ENCODE peak calls at places on chromosome 10, in ten cellular contexts. One of them, this sample, is unnamed.

GRCh38 chr10:8378198-8378983 is 323.9 kb downstream of the GATA3 start:
- DNase-seq in cerebellar nuclear complex: no peak
- DNase-seq in caudate nucleus: no peak
- DNase-seq in NCI-H510A: no peak
- DNase-seq in NCI-H2081: no peak
- DNase-seq in RWPE1: no peak
- DNase-seq in HEK293T: no peak
- DNase-seq in C1 segment of cervical spinal cord: no peak
- DNase-seq in activated T-cell treated with anti-CD3 and anti-CD28 coated beads for 48 hours: no peak
- DNase-seq in H9: no peak
- DNase-seq in this sample: no peak

GRCh38 chr10:62638062-62638477 is 166.4 kb upstream of the ADO start:
- DNase-seq in NCI-H510A: no peak
- DNase-seq in cerebellar nuclear complex: no peak
- DNase-seq in activated T-cell treated with anti-CD3 and anti-CD28 coated beads for 48 hours: no peak
- DNase-seq in caudate nucleus: no peak
- DNase-seq in NCI-H2081: no peak
- DNase-seq in HEK293T: no peak
- DNase-seq in H9: no peak
- DNase-seq in C1 segment of cervical spinal cord: no peak
- DNase-seq in RWPE1: no peak
- DNase-seq in this sample: no peak

GRCh38 chr10:68105820-68106219 is 3.5 kb upstream of the MYPN start:
- DNase-seq in C1 segment of cervical spinal cord: no peak
- DNase-seq in caudate nucleus: no peak
- DNase-seq in cerebellar nuclear complex: no peak
- DNase-seq in RWPE1: peak
- DNase-seq in NCI-H2081: no peak
- DNase-seq in H9: no peak
- DNase-seq in NCI-H510A: no peak
- DNase-seq in activated T-cell treated with anti-CD3 and anti-CD28 coated beads for 48 hours: no peak
- DNase-seq in HEK293T: peak
- DNase-seq in this sample: no peak

GRCh38 chr10:62047240-62047897 is 145.9 kb downstream of the ARID5B start:
- DNase-seq in H9: no peak
- DNase-seq in C1 segment of cervical spinal cord: no peak
- DNase-seq in activated T-cell treated with anti-CD3 and anti-CD28 coated beads for 48 hours: no peak
- DNase-seq in caudate nucleus: no peak
- DNase-seq in RWPE1: no peak
- DNase-seq in NCI-H2081: no peak
- DNase-seq in NCI-H510A: no peak
- DNase-seq in cerebellar nuclear complex: no peak
- DNase-seq in HEK293T: no peak
- DNase-seq in this sample: no peak

GRCh38 chr10:113663142-113663541 is 699 bp downstream of the NRAP start:
- DNase-seq in caudate nucleus: no peak
- DNase-seq in cerebellar nuclear complex: no peak
- DNase-seq in RWPE1: no peak
- DNase-seq in activated T-cell treated with anti-CD3 and anti-CD28 coated beads for 48 hours: no peak
- DNase-seq in HEK293T: no peak
- DNase-seq in C1 segment of cervical spinal cord: no peak
- DNase-seq in NCI-H2081: no peak
- DNase-seq in H9: no peak
- DNase-seq in NCI-H510A: peak
- DNase-seq in this sample: no peak

GRCh38 chr10:79018591-79019011 is 50.2 kb upstream of the ZMIZ1 start:
- DNase-seq in HEK293T: no peak
- DNase-seq in H9: no peak
- DNase-seq in NCI-H2081: peak
- DNase-seq in cerebellar nuclear complex: no peak
- DNase-seq in C1 segment of cervical spinal cord: no peak
- DNase-seq in caudate nucleus: no peak
- DNase-seq in activated T-cell treated with anti-CD3 and anti-CD28 coated beads for 48 hours: no peak
- DNase-seq in RWPE1: peak
- DNase-seq in NCI-H510A: peak
- DNase-seq in this sample: no peak

GRCh38 chr10:89502556-89502955 is 32.8 kb downstream of the SLC16A12 start:
- DNase-seq in C1 segment of cervical spinal cord: no peak
- DNase-seq in NCI-H510A: no peak
- DNase-seq in NCI-H2081: no peak
- DNase-seq in cerebellar nuclear complex: no peak
- DNase-seq in activated T-cell treated with anti-CD3 and anti-CD28 coated beads for 48 hours: no peak
- DNase-seq in H9: no peak
- DNase-seq in RWPE1: peak
- DNase-seq in caudate nucleus: no peak
- DNase-seq in HEK293T: no peak
- DNase-seq in this sample: no peak

GRCh38 chr10:49606981-49607535 is 3.1 kb upstream of the SLC18A3 start:
- DNase-seq in C1 segment of cervical spinal cord: peak
- DNase-seq in cerebellar nuclear complex: no peak
- DNase-seq in NCI-H510A: no peak
- DNase-seq in NCI-H2081: no peak
- DNase-seq in caudate nucleus: no peak
- DNase-seq in H9: peak
- DNase-seq in RWPE1: peak
- DNase-seq in activated T-cell treated with anti-CD3 and anti-CD28 coated beads for 48 hours: peak
- DNase-seq in HEK293T: peak
- DNase-seq in this sample: no peak

GRCh38 chr10:132427071-132427771 is 30.2 kb downstream of the PWWP2B start:
- DNase-seq in NCI-H2081: no peak
- DNase-seq in activated T-cell treated with anti-CD3 and anti-CD28 coated beads for 48 hours: no peak
- DNase-seq in HEK293T: no peak
- DNase-seq in RWPE1: no peak
- DNase-seq in NCI-H510A: no peak
- DNase-seq in cerebellar nuclear complex: no peak
- DNase-seq in H9: no peak
- DNase-seq in caudate nucleus: no peak
- DNase-seq in C1 segment of cervical spinal cord: no peak
- DNase-seq in this sample: no peak

GRCh38 chr10:110870823-110871235 is 899 bp upstream of the PDCD4 start:
- DNase-seq in caudate nucleus: no peak
- DNase-seq in HEK293T: no peak
- DNase-seq in C1 segment of cervical spinal cord: no peak
- DNase-seq in NCI-H510A: no peak
- DNase-seq in cerebellar nuclear complex: no peak
- DNase-seq in activated T-cell treated with anti-CD3 and anti-CD28 coated beads for 48 hours: no peak
- DNase-seq in NCI-H2081: no peak
- DNase-seq in RWPE1: no peak
- DNase-seq in H9: no peak
- DNase-seq in this sample: no peak

GRCh38 chr10:133339708-133340380 is 3.1 kb upstream of the CALY start:
- DNase-seq in NCI-H510A: no peak
- DNase-seq in C1 segment of cervical spinal cord: no peak
- DNase-seq in caudate nucleus: no peak
- DNase-seq in RWPE1: no peak
- DNase-seq in NCI-H2081: no peak
- DNase-seq in cerebellar nuclear complex: no peak
- DNase-seq in HEK293T: no peak
- DNase-seq in activated T-cell treated with anti-CD3 and anti-CD28 coated beads for 48 hours: no peak
- DNase-seq in H9: no peak
- DNase-seq in this sample: no peak

GRCh38 chr10:123399276-123399839 is 245.2 kb downstream of the BUB3 start:
- DNase-seq in NCI-H510A: no peak
- DNase-seq in RWPE1: no peak
- DNase-seq in HEK293T: no peak
- DNase-seq in cerebellar nuclear complex: no peak
- DNase-seq in activated T-cell treated with anti-CD3 and anti-CD28 coated beads for 48 hours: no peak
- DNase-seq in C1 segment of cervical spinal cord: no peak
- DNase-seq in NCI-H2081: no peak
- DNase-seq in caudate nucleus: no peak
- DNase-seq in H9: no peak
- DNase-seq in this sample: no peak

GRCh38 chr10:103095005-103095404 is 98.1 kb downstream of the NT5C2 start:
- DNase-seq in activated T-cell treated with anti-CD3 and anti-CD28 coated beads for 48 hours: no peak
- DNase-seq in caudate nucleus: no peak
- DNase-seq in C1 segment of cervical spinal cord: no peak
- DNase-seq in RWPE1: no peak
- DNase-seq in NCI-H510A: no peak
- DNase-seq in HEK293T: no peak
- DNase-seq in NCI-H2081: no peak
- DNase-seq in H9: no peak
- DNase-seq in cerebellar nuclear complex: no peak
- DNase-seq in this sample: no peak

GRCh38 chr10:92891885-92892705 is 43.8 kb downstream of the EXOC6 start:
- DNase-seq in NCI-H2081: peak
- DNase-seq in NCI-H510A: no peak
- DNase-seq in H9: peak
- DNase-seq in activated T-cell treated with anti-CD3 and anti-CD28 coated beads for 48 hours: no peak
- DNase-seq in HEK293T: peak
- DNase-seq in C1 segment of cervical spinal cord: no peak
- DNase-seq in cerebellar nuclear complex: no peak
- DNase-seq in RWPE1: peak
- DNase-seq in caudate nucleus: no peak
- DNase-seq in this sample: peak

GRCh38 chr10:128156999-128157755 is 31.0 kb upstream of the MKI67 start:
- DNase-seq in cerebellar nuclear complex: no peak
- DNase-seq in activated T-cell treated with anti-CD3 and anti-CD28 coated beads for 48 hours: no peak
- DNase-seq in RWPE1: no peak
- DNase-seq in C1 segment of cervical spinal cord: no peak
- DNase-seq in HEK293T: no peak
- DNase-seq in NCI-H510A: no peak
- DNase-seq in caudate nucleus: no peak
- DNase-seq in NCI-H2081: no peak
- DNase-seq in H9: no peak
- DNase-seq in this sample: no peak

GRCh38 chr10:49282879-49283321 is 16.1 kb upstream of the C10orf71 start:
- DNase-seq in C1 segment of cervical spinal cord: no peak
- DNase-seq in NCI-H2081: no peak
- DNase-seq in activated T-cell treated with anti-CD3 and anti-CD28 coated beads for 48 hours: no peak
- DNase-seq in caudate nucleus: no peak
- DNase-seq in H9: no peak
- DNase-seq in RWPE1: no peak
- DNase-seq in NCI-H510A: no peak
- DNase-seq in cerebellar nuclear complex: no peak
- DNase-seq in HEK293T: no peak
- DNase-seq in this sample: no peak

GRCh38 chr10:15384154-15384553 is 13.1 kb upstream of the FAM171A1 start:
- DNase-seq in H9: no peak
- DNase-seq in RWPE1: peak
- DNase-seq in caudate nucleus: no peak
- DNase-seq in NCI-H2081: no peak
- DNase-seq in C1 segment of cervical spinal cord: no peak
- DNase-seq in HEK293T: no peak
- DNase-seq in NCI-H510A: no peak
- DNase-seq in activated T-cell treated with anti-CD3 and anti-CD28 coated beads for 48 hours: no peak
- DNase-seq in cerebellar nuclear complex: no peak
- DNase-seq in this sample: no peak

GRCh38 chr10:73625004-73625883 is 16.0 kb downstream of the MYOZ1 start:
- DNase-seq in NCI-H2081: peak
- DNase-seq in H9: peak
- DNase-seq in HEK293T: peak
- DNase-seq in activated T-cell treated with anti-CD3 and anti-CD28 coated beads for 48 hours: peak
- DNase-seq in cerebellar nuclear complex: no peak
- DNase-seq in NCI-H510A: no peak
- DNase-seq in caudate nucleus: no peak
- DNase-seq in C1 segment of cervical spinal cord: peak
- DNase-seq in RWPE1: peak
- DNase-seq in this sample: no peak

GRCh38 chr10:77191324-77192049 is 446.1 kb downstream of the KCNMA1 start:
- DNase-seq in HEK293T: no peak
- DNase-seq in C1 segment of cervical spinal cord: no peak
- DNase-seq in activated T-cell treated with anti-CD3 and anti-CD28 coated beads for 48 hours: no peak
- DNase-seq in NCI-H510A: no peak
- DNase-seq in RWPE1: no peak
- DNase-seq in NCI-H2081: no peak
- DNase-seq in H9: no peak
- DNase-seq in cerebellar nuclear complex: no peak
- DNase-seq in caudate nucleus: no peak
- DNase-seq in this sample: no peak

GRCh38 chr10:123703195-123703790 is 37.1 kb downstream of the GPR26 start:
- DNase-seq in C1 segment of cervical spinal cord: no peak
- DNase-seq in HEK293T: no peak
- DNase-seq in RWPE1: no peak
- DNase-seq in NCI-H2081: no peak
- DNase-seq in cerebellar nuclear complex: no peak
- DNase-seq in activated T-cell treated with anti-CD3 and anti-CD28 coated beads for 48 hours: no peak
- DNase-seq in H9: no peak
- DNase-seq in NCI-H510A: peak
- DNase-seq in caudate nucleus: no peak
- DNase-seq in this sample: no peak

GRCh38 chr10:124598196-124598595 is 136.6 kb downstream of the LHPP start:
- DNase-seq in C1 segment of cervical spinal cord: no peak
- DNase-seq in H9: no peak
- DNase-seq in NCI-H2081: no peak
- DNase-seq in activated T-cell treated with anti-CD3 and anti-CD28 coated beads for 48 hours: no peak
- DNase-seq in NCI-H510A: no peak
- DNase-seq in cerebellar nuclear complex: no peak
- DNase-seq in HEK293T: no peak
- DNase-seq in RWPE1: no peak
- DNase-seq in caudate nucleus: no peak
- DNase-seq in this sample: no peak

GRCh38 chr10:77458986-77459590 is 178.5 kb downstream of the KCNMA1 start:
- DNase-seq in NCI-H510A: no peak
- DNase-seq in HEK293T: no peak
- DNase-seq in NCI-H2081: peak
- DNase-seq in cerebellar nuclear complex: no peak
- DNase-seq in RWPE1: no peak
- DNase-seq in activated T-cell treated with anti-CD3 and anti-CD28 coated beads for 48 hours: no peak
- DNase-seq in H9: no peak
- DNase-seq in C1 segment of cervical spinal cord: no peak
- DNase-seq in caudate nucleus: no peak
- DNase-seq in this sample: no peak

GRCh38 chr10:88227342-88228018 is 355.6 kb downstream of the RNLS start:
- DNase-seq in HEK293T: no peak
- DNase-seq in NCI-H510A: no peak
- DNase-seq in caudate nucleus: no peak
- DNase-seq in cerebellar nuclear complex: no peak
- DNase-seq in RWPE1: no peak
- DNase-seq in H9: no peak
- DNase-seq in NCI-H2081: no peak
- DNase-seq in C1 segment of cervical spinal cord: no peak
- DNase-seq in activated T-cell treated with anti-CD3 and anti-CD28 coated beads for 48 hours: no peak
- DNase-seq in this sample: no peak

GRCh38 chr10:11208908-11209809 is 191.5 kb downstream of the CELF2 start:
- DNase-seq in NCI-H510A: no peak
- DNase-seq in activated T-cell treated with anti-CD3 and anti-CD28 coated beads for 48 hours: no peak
- DNase-seq in H9: no peak
- DNase-seq in RWPE1: no peak
- DNase-seq in caudate nucleus: no peak
- DNase-seq in NCI-H2081: no peak
- DNase-seq in cerebellar nuclear complex: no peak
- DNase-seq in C1 segment of cervical spinal cord: no peak
- DNase-seq in HEK293T: no peak
- DNase-seq in this sample: no peak

GRCh38 chr10:131693766-131694165 is 207.0 kb upstream of the PPP2R2D start:
- DNase-seq in caudate nucleus: no peak
- DNase-seq in RWPE1: no peak
- DNase-seq in NCI-H510A: no peak
- DNase-seq in cerebellar nuclear complex: no peak
- DNase-seq in NCI-H2081: no peak
- DNase-seq in C1 segment of cervical spinal cord: no peak
- DNase-seq in activated T-cell treated with anti-CD3 and anti-CD28 coated beads for 48 hours: no peak
- DNase-seq in HEK293T: no peak
- DNase-seq in H9: no peak
- DNase-seq in this sample: no peak

GRCh38 chr10:49539320-49539885 is 482 bp upstream of the ERCC6 start:
- DNase-seq in cerebellar nuclear complex: no peak
- DNase-seq in NCI-H2081: peak
- DNase-seq in HEK293T: peak
- DNase-seq in NCI-H510A: peak
- DNase-seq in H9: peak
- DNase-seq in RWPE1: peak
- DNase-seq in caudate nucleus: no peak
- DNase-seq in C1 segment of cervical spinal cord: no peak
- DNase-seq in activated T-cell treated with anti-CD3 and anti-CD28 coated beads for 48 hours: no peak
- DNase-seq in this sample: peak

GRCh38 chr10:34121974-34122282 is 693.2 kb downstream of the PARD3 start:
- DNase-seq in H9: no peak
- DNase-seq in HEK293T: no peak
- DNase-seq in NCI-H2081: no peak
- DNase-seq in caudate nucleus: no peak
- DNase-seq in RWPE1: no peak
- DNase-seq in C1 segment of cervical spinal cord: no peak
- DNase-seq in cerebellar nuclear complex: no peak
- DNase-seq in activated T-cell treated with anti-CD3 and anti-CD28 coated beads for 48 hours: no peak
- DNase-seq in NCI-H510A: no peak
- DNase-seq in this sample: no peak

GRCh38 chr10:339038-339391 is 203.8 kb downstream of the ZMYND11 start:
- DNase-seq in RWPE1: peak
- DNase-seq in HEK293T: no peak
- DNase-seq in NCI-H510A: no peak
- DNase-seq in C1 segment of cervical spinal cord: no peak
- DNase-seq in caudate nucleus: no peak
- DNase-seq in activated T-cell treated with anti-CD3 and anti-CD28 coated beads for 48 hours: no peak
- DNase-seq in cerebellar nuclear complex: no peak
- DNase-seq in H9: no peak
- DNase-seq in NCI-H2081: no peak
- DNase-seq in this sample: no peak